ENCODE peak calls at places on chromosomes 12 and 14, in eight cellular contexts. U, N, M, Y, I, F, B and P are unnamed samples.

GRCh38 chr14:36365766-36366165 is 45.3 kb upstream of the MBIP start:
- DNase-seq in U (no peak), N (no peak), M (no peak), Y (no peak), I (no peak), F (no peak), B (no peak), P (no peak)

GRCh38 chr12:102833687-102834435 is 83.2 kb downstream of the PAH start:
- DNase-seq in U (peak; percentile 6), N (no peak), M (no peak), Y (no peak), I (peak; percentile 19), F (no peak), B (peak; percentile 2), P (no peak)

GRCh38 chr12:24788886-24789285 is 160.0 kb downstream of the BCAT1 start:
- DNase-seq in U (no peak), N (no peak), M (no peak), Y (no peak), I (no peak), F (no peak), B (no peak), P (no peak)

GRCh38 chr12:113142886-113143329 is 6.6 kb upstream of the CFAP73 start:
- DNase-seq in U (peak; percentile 41), N (no peak), M (no peak), Y (no peak), I (no peak), F (no peak), B (no peak), P (no peak)

GRCh38 chr14:73633517-73634332 is 11.1 kb upstream of the DNAL1 start:
- DNase-seq in U (peak; percentile 46), N (no peak), M (peak; percentile 85), Y (peak; percentile 64), I (peak; percentile 63), F (peak; percentile 43), B (peak; percentile 82), P (no peak)

GRCh38 chr14:71103662-71104484 is 196.6 kb downstream of the PCNX1 start:
- DNase-seq in U (peak; percentile 83), N (no peak), M (peak; percentile 77), Y (peak; percentile 54), I (no peak), F (no peak), B (peak; percentile 86), P (peak; percentile 28)

GRCh38 chr12:62435337-62436163 is 31.1 kb upstream of the MON2 start:
- DNase-seq in U (peak; percentile 83), N (no peak), M (peak; percentile 83), Y (peak; percentile 64), I (peak; percentile 59), F (peak; percentile 2), B (peak; percentile 66), P (peak; percentile 14)

GRCh38 chr12:101619026-101619827 is 24.5 kb downstream of the MYBPC1 start:
- DNase-seq in U (no peak), N (no peak), M (no peak), Y (no peak), I (no peak), F (no peak), B (no peak), P (no peak)

GRCh38 chr12:116441292-116441691 is 117.9 kb upstream of the MAP1LC3B2 start:
- DNase-seq in U (no peak), N (no peak), M (no peak), Y (no peak), I (peak; percentile 39), F (no peak), B (no peak), P (no peak)

GRCh38 chr12:57223191-57224165 is 6.0 kb upstream of the SHMT2 start:
- DNase-seq in U (no peak), N (no peak), M (no peak), Y (no peak), I (no peak), F (no peak), B (no peak), P (no peak)

GRCh38 chr14:36161781-36162180 is 14.7 kb downstream of the PTCSC3 start:
- DNase-seq in U (no peak), N (no peak), M (no peak), Y (no peak), I (no peak), F (no peak), B (no peak), P (no peak)

GRCh38 chr12:31620311-31620710 is 29.4 kb upstream of the DENND5B start:
- DNase-seq in U (no peak), N (no peak), M (no peak), Y (no peak), I (no peak), F (no peak), B (no peak), P (no peak)

GRCh38 chr14:73773441-73774243 is 59.5 kb upstream of the PNMA1 start:
- DNase-seq in U (no peak), N (no peak), M (no peak), Y (no peak), I (no peak), F (no peak), B (no peak), P (no peak)

GRCh38 chr12:113469893-113470743 is 1.6 kb downstream of the LHX5 start:
- DNase-seq in U (no peak), N (no peak), M (peak; percentile 12), Y (no peak), I (no peak), F (no peak), B (no peak), P (no peak)

GRCh38 chr12:56358836-56359532 is 923 bp downstream of the STAT2 start:
- DNase-seq in U (peak; percentile 45), N (no peak), M (peak; percentile 83), Y (no peak), I (no peak), F (no peak), B (peak; percentile 88), P (peak; percentile 57)

GRCh38 chr12:67208326-67209067 is 60.7 kb upstream of the CAND1 start:
- DNase-seq in U (no peak), N (no peak), M (no peak), Y (no peak), I (no peak), F (no peak), B (no peak), P (no peak)

GRCh38 chr12:56684745-56685369 is 3.2 kb downstream of the PTGES3 start:
- DNase-seq in U (no peak), N (no peak), M (no peak), Y (no peak), I (no peak), F (no peak), B (peak; percentile 29), P (no peak)

GRCh38 chr12:62158416-62159360 is 101.5 kb upstream of the USP15 start:
- DNase-seq in U (no peak), N (no peak), M (no peak), Y (no peak), I (no peak), F (no peak), B (no peak), P (no peak)

GRCh38 chr12:121908702-121909101 is 9.7 kb upstream of the CFAP251 start:
- DNase-seq in U (no peak), N (no peak), M (no peak), Y (no peak), I (no peak), F (no peak), B (no peak), P (no peak)

GRCh38 chr12:96303656-96304055 is 96.6 kb downstream of the CDK17 start:
- DNase-seq in U (no peak), N (no peak), M (no peak), Y (no peak), I (no peak), F (no peak), B (peak; percentile 20), P (no peak)

GRCh38 chr14:68307769-68308168 is 485.1 kb downstream of the ZFP36L1 start:
- DNase-seq in U (no peak), N (no peak), M (peak; percentile 77), Y (no peak), I (no peak), F (no peak), B (peak; percentile 17), P (no peak)

GRCh38 chr12:12807970-12808702 is 5.0 kb upstream of the DDX47 start:
- DNase-seq in U (peak; percentile 3), N (no peak), M (peak; percentile 71), Y (peak; percentile 51), I (peak; percentile 51), F (no peak), B (peak; percentile 76), P (no peak)

GRCh38 chr12:74043343-74043742 is 494.3 kb upstream of the ATXN7L3B start:
- DNase-seq in U (no peak), N (no peak), M (no peak), Y (no peak), I (no peak), F (no peak), B (peak; percentile 22), P (peak; percentile 86)

GRCh38 chr12:106113446-106114083 is 25.2 kb downstream of the NUAK1 start:
- DNase-seq in U (no peak), N (no peak), M (no peak), Y (no peak), I (no peak), F (no peak), B (no peak), P (no peak)

GRCh38 chr12:118061876-118062791 is 1.2 kb upstream of the WSB2 start:
- DNase-seq in U (peak; percentile 60), N (no peak), M (peak; percentile 71), Y (no peak), I (peak; percentile 54), F (no peak), B (peak; percentile 63), P (no peak)

GRCh38 chr14:20631821-20632389 is 9.6 kb downstream of the OR6S1 start:
- DNase-seq in U (peak; percentile 46), N (no peak), M (peak; percentile 85), Y (no peak), I (peak; percentile 82), F (peak; percentile 6), B (peak; percentile 75), P (no peak)

GRCh38 chr14:99481745-99482099 is 513 bp downstream of the CCNK start:
- DNase-seq in U (peak; percentile 40), N (no peak), M (peak; percentile 54), Y (peak; percentile 16), I (peak; percentile 12), F (no peak), B (peak; percentile 47), P (no peak)

GRCh38 chr12:54981796-54982195 is 2.8 kb downstream of the TESPA1 start:
- DNase-seq in U (no peak), N (no peak), M (no peak), Y (no peak), I (no peak), F (no peak), B (no peak), P (no peak)

GRCh38 chr12:76720068-76720467 is 43.8 kb upstream of the ZDHHC17 start:
- DNase-seq in U (no peak), N (no peak), M (peak; percentile 53), Y (no peak), I (no peak), F (no peak), B (peak; percentile 80), P (no peak)

GRCh38 chr12:30753233-30753632 is 1.5 kb downstream of the CAPRIN2 start:
- DNase-seq in U (peak; percentile 47), N (no peak), M (peak; percentile 52), Y (peak; percentile 18), I (no peak), F (no peak), B (peak; percentile 59), P (no peak)

GRCh38 chr12:104809251-104809650 is 148.8 kb downstream of the SLC41A2 start:
- DNase-seq in U (no peak), N (no peak), M (no peak), Y (no peak), I (no peak), F (no peak), B (no peak), P (no peak)

GRCh38 chr12:47602949-47603558 is 102.8 kb downstream of the RPAP3 start:
- DNase-seq in U (no peak), N (no peak), M (no peak), Y (no peak), I (no peak), F (no peak), B (no peak), P (no peak)

GRCh38 chr14:52954346-52955214 is 3.7 kb upstream of the FERMT2 start:
- DNase-seq in U (no peak), N (no peak), M (no peak), Y (no peak), I (no peak), F (no peak), B (peak; percentile 45), P (peak; percentile 49)

GRCh38 chr12:19018302-19018980 is 111.1 kb upstream of the PLEKHA5 start:
- DNase-seq in U (no peak), N (no peak), M (peak; percentile 84), Y (no peak), I (no peak), F (no peak), B (peak; percentile 81), P (peak; percentile 71)